ENCODE peak calls at places on chromosomes 13 and 19, in seven cellular contexts. H is GM23338, V is astrocyte, A is PC-3, S is H9, F is fibroblast of lung, X is OCI-LY7. Q is an unnamed sample. For H4K20me1, the result is how much of the 10 kb centered on the place peaks cover.

GRCh38 chr13:21825186-21825585 is 154.3 kb downstream of the FGF9 start:
- DNase-seq in H (no peak), V (no peak), A (no peak), S (no peak), F (peak), X (no peak), Q (no peak)

GRCh38 chr13:22082030-22082429 is 411.2 kb downstream of the FGF9 start:
- DNase-seq in H (no peak), V (no peak), A (no peak), S (no peak), F (no peak), X (no peak), Q (no peak)

GRCh38 chr13:73177017-73177416 is 118.2 kb downstream of the KLF5 start:
- DNase-seq in H (no peak), V (no peak), A (no peak), S (no peak), F (no peak), X (no peak), Q (no peak)

GRCh38 chr19:47663435-47663910 is 49.7 kb upstream of the EHD2 start:
- DNase-seq in H (no peak), V (peak), A (peak), S (no peak), F (peak), X (no peak), Q (peak)

GRCh38 chr13:22517544-22517943 is 663.2 kb upstream of the SGCG start:
- DNase-seq in H (peak), V (no peak), A (no peak), S (no peak), F (peak), X (no peak), Q (no peak)

GRCh38 chr13:88979465-88980180 is 1308.5 kb downstream of the SLITRK5 start:
- DNase-seq in H (peak), V (peak), A (peak), S (no peak), F (peak), X (no peak), Q (no peak)

GRCh38 chr13:101434486-101434885 is 18.0 kb upstream of the ITGBL1 start:
- DNase-seq in H (no peak), V (peak), A (no peak), S (no peak), F (no peak), X (no peak), Q (no peak)

GRCh38 chr19:4566402-4567051 is 7.0 kb upstream of the SEMA6B start:
- DNase-seq in H (no peak), V (no peak), A (no peak), S (no peak), F (no peak), X (no peak), Q (no peak)

GRCh38 chr19:56333506-56333905 is 18.9 kb upstream of the ZSCAN5A start:
- DNase-seq in H (peak), V (peak), A (peak), S (no peak), F (peak), X (peak), Q (peak)

GRCh38 chr13:50810468-50810867 is 33.0 kb downstream of the DLEU7 start:
- DNase-seq in H (no peak), V (no peak), A (no peak), S (no peak), F (no peak), X (no peak), Q (no peak)

GRCh38 chr13:80463673-80464352 is 122.9 kb upstream of the SPRY2 start:
- DNase-seq in H (no peak), V (no peak), A (peak), S (no peak), F (peak), X (no peak), Q (peak)

GRCh38 chr19:40718774-40719391 is 2.0 kb downstream of the ITPKC start:
- DNase-seq in H (peak), V (peak), A (peak), S (peak), F (peak), X (peak), Q (peak)

GRCh38 chr13:61988810-61989209 is 573.2 kb upstream of the PCDH20 start:
- DNase-seq in H (no peak), V (no peak), A (no peak), S (no peak), F (no peak), X (no peak), Q (no peak)

GRCh38 chr13:38636756-38637155 is 50.1 kb upstream of the FREM2 start:
- DNase-seq in H (peak), V (no peak), A (no peak), S (no peak), F (no peak), X (no peak), Q (peak)

GRCh38 chr13:48531416-48532145 is 1.3 kb downstream of the RCBTB2 start:
- DNase-seq in H (no peak), V (peak), A (no peak), S (no peak), F (no peak), X (peak), Q (no peak)

GRCh38 chr19:35081201-35081600 is 34.4 kb upstream of the FXYD3 start:
- DNase-seq in H (no peak), V (no peak), A (no peak), S (no peak), F (no peak), X (no peak), Q (no peak)

GRCh38 chr13:30312859-30313258 is 5.5 kb upstream of the KATNAL1 start:
- DNase-seq in H (no peak), V (peak), A (no peak), S (no peak), F (peak), X (no peak), Q (no peak)

GRCh38 chr13:77528834-77529500 is 6.5 kb upstream of the SCEL start:
- DNase-seq in H (no peak), V (no peak), A (no peak), S (no peak), F (no peak), X (no peak), Q (no peak)

GRCh38 chr13:18212873-18213272 is 968.8 kb downstream of the TUBA3C start:
- DNase-seq in H (peak), V (no peak), A (no peak), S (no peak), F (peak), X (no peak), Q (no peak)

GRCh38 chr19:34484328-34484727 is 2.8 kb downstream of the WTIP start:
- DNase-seq in H (peak), V (no peak), A (no peak), S (no peak), F (no peak), X (no peak), Q (no peak)

GRCh38 chr13:81540777-81541176 is 1199.9 kb upstream of the SPRY2 start:
- DNase-seq in H (peak), V (no peak), A (peak), S (no peak), F (peak), X (no peak), Q (no peak)

GRCh38 chr13:86051134-86052103 is 252.2 kb upstream of the SLITRK6 start:
- DNase-seq in H (peak), V (no peak), A (peak), S (no peak), F (no peak), X (no peak), Q (peak)

GRCh38 chr13:99214232-99214631 is 13.6 kb downstream of the UBAC2 start:
- DNase-seq in H (peak), V (no peak), A (no peak), S (no peak), F (no peak), X (no peak), Q (peak)

GRCh38 chr13:98279473-98280175 is 102.6 kb upstream of the RNF113B start:
- DNase-seq in H (no peak), V (no peak), A (no peak), S (peak), F (no peak), X (peak), Q (peak)

GRCh38 chr13:73417012-73417615 is 358.3 kb downstream of the KLF5 start:
- DNase-seq in H (peak), V (no peak), A (peak), S (no peak), F (no peak), X (peak), Q (no peak)

GRCh38 chr13:50378513-50378970 is 363.3 kb downstream of the KCNRG start:
- DNase-seq in H (no peak), V (no peak), A (no peak), S (no peak), F (no peak), X (peak), Q (no peak)

GRCh38 chr19:16371540-16371986 is 46.9 kb downstream of the KLF2 start:
- DNase-seq in H (no peak), V (no peak), A (no peak), S (no peak), F (no peak), X (peak), Q (no peak)

GRCh38 chr19:48271531-48272151 is 1.8 kb downstream of the ZNF114 start:
- DNase-seq in H (peak), V (peak), A (peak), S (peak), F (peak), X (peak), Q (peak)

GRCh38 chr19:44796701-44797115 is 12.2 kb upstream of the BCAM start:
- DNase-seq in H (peak), V (peak), A (peak), S (peak), F (no peak), X (peak), Q (no peak)

GRCh38 chr19:21482863-21483276 is 22.5 kb upstream of the ZNF429 start:
- DNase-seq in H (peak), V (peak), A (peak), S (peak), F (peak), X (peak), Q (peak)

GRCh38 chr19:29505034-29505824 is 20.6 kb upstream of the VSTM2B start:
- DNase-seq in H (no peak), V (no peak), A (no peak), S (no peak), F (no peak), X (no peak), Q (no peak)

GRCh38 chr13:49641810-49642291 is 13.5 kb downstream of the ARL11 start:
- DNase-seq in H (no peak), V (peak), A (peak), S (no peak), F (peak), X (no peak), Q (peak)

GRCh38 chr19:24003537-24003936 is 83.5 kb upstream of the ZNF254 start:
- DNase-seq in H (no peak), V (no peak), A (no peak), S (no peak), F (no peak), X (no peak), Q (no peak)

GRCh38 chr19:35501684-35502083 is 11.4 kb upstream of the KRTDAP start:
- DNase-seq in H (no peak), V (no peak), A (no peak), S (no peak), F (peak), X (no peak), Q (no peak)

GRCh38 chr19:28472111-28472510 is 740.8 kb downstream of the UQCRFS1 start:
- DNase-seq in H (no peak), V (peak), A (no peak), S (no peak), F (no peak), X (no peak), Q (no peak)

GRCh38 chr19:28469544-28469943 is 743.4 kb downstream of the UQCRFS1 start:
- DNase-seq in H (no peak), V (no peak), A (no peak), S (no peak), F (no peak), X (no peak), Q (no peak)

GRCh38 chr19:28468701-28469459 is 744.1 kb downstream of the UQCRFS1 start:
- DNase-seq in H (peak), V (peak), A (peak), S (peak), F (no peak), X (peak), Q (no peak)

GRCh38 chr19:28475525-28475924 is 737.4 kb downstream of the UQCRFS1 start:
- DNase-seq in H (no peak), V (peak), A (no peak), S (no peak), F (no peak), X (no peak), Q (no peak)

GRCh38 chr19:28472843-28473242 is 740.1 kb downstream of the UQCRFS1 start:
- DNase-seq in H (no peak), V (no peak), A (no peak), S (no peak), F (no peak), X (no peak), Q (no peak)
- H3K4me2 ChIP-seq in H (no peak), V (no peak), A (no peak), S (no peak), F (no peak), X (no peak), Q (no peak)

GRCh38 chr19:6480843-6481415 is 658 bp downstream of the DENND1C start:
- DNase-seq in H (no peak), V (no peak), A (no peak), S (no peak), F (no peak), X (peak), Q (no peak)
- H2AFZ ChIP-seq in H (peak), V (no peak), A (no peak), S (no peak), F (no peak), X (peak), Q (no peak)

GRCh38 chr13:23608704-23609413 is 38.6 kb downstream of the TNFRSF19 start:
- DNase-seq in H (no peak), V (no peak), A (no peak), S (no peak), F (peak), X (no peak), Q (no peak)
- H4K20me1 ChIP-seq in H (under half), V (under half), A (under half), S (under half), F (under half), X (under half), Q (under half)

GRCh38 chr19:18206018-18206417 is 2.2 kb upstream of the RAB3A start:
- DNase-seq in H (peak), V (no peak), A (no peak), S (no peak), F (no peak), X (no peak), Q (no peak)

GRCh38 chr19:18205180-18205915 is 1.5 kb upstream of the RAB3A start:
- DNase-seq in H (peak), V (peak), A (peak), S (peak), F (peak), X (peak), Q (peak)

GRCh38 chr19:18211683-18212082 is 7.8 kb upstream of the RAB3A start:
- DNase-seq in H (no peak), V (no peak), A (no peak), S (no peak), F (no peak), X (no peak), Q (no peak)

GRCh38 chr19:18204394-18205179 is 745 bp upstream of the RAB3A start:
- DNase-seq in H (peak), V (no peak), A (no peak), S (no peak), F (no peak), X (no peak), Q (peak)

GRCh38 chr19:18208098-18208951 is 4.5 kb upstream of the RAB3A start:
- DNase-seq in H (peak), V (peak), A (peak), S (peak), F (peak), X (peak), Q (no peak)
- H3K4me2 ChIP-seq in H (peak), V (peak), A (peak), S (no peak), F (peak), X (no peak), Q (no peak)

GRCh38 chr13:42474954-42475353 is 99.0 kb upstream of the TNFSF11 start:
- DNase-seq in H (no peak), V (peak), A (no peak), S (no peak), F (peak), X (no peak), Q (no peak)

GRCh38 chr13:42484396-42484795 is 89.6 kb upstream of the TNFSF11 start:
- DNase-seq in H (no peak), V (peak), A (peak), S (no peak), F (peak), X (no peak), Q (no peak)

GRCh38 chr13:42477588-42478190 is 96.3 kb upstream of the TNFSF11 start:
- DNase-seq in H (no peak), V (no peak), A (no peak), S (no peak), F (peak), X (no peak), Q (no peak)

GRCh38 chr13:42478531-42479156 is 95.3 kb upstream of the TNFSF11 start:
- DNase-seq in H (peak), V (no peak), A (peak), S (no peak), F (peak), X (peak), Q (no peak)
- H2AFZ ChIP-seq in H (peak), V (no peak), A (no peak), S (no peak), F (no peak), X (no peak), Q (no peak)

DNA sequence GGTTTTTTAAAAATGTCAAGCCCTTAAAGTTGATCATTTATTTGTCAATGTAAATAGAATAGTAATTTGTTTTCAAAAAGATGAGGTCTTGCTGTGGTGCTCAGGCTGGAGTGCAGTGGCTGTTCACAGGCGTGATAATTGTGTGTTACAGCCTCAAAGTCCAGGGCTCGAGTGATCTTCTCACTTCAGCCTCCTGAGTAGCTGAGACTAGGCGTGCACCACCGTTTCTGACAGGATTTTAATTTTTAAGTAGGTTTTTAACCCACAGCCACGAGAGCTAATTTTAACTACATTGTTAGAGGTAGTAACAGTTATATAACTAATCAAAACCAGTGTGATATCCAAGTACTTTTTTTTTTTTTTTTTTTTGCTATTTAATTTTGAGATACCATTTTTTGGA is 43.1 kb downstream of the CNMD start:
- DNase-seq in H (no peak), V (no peak), A (no peak), S (no peak), F (no peak), X (no peak), Q (no peak)
- H4K20me1 ChIP-seq in H (under half), V (under half), A (under half), S (under half), F (under half), X (under half), Q (under half)

DNA sequence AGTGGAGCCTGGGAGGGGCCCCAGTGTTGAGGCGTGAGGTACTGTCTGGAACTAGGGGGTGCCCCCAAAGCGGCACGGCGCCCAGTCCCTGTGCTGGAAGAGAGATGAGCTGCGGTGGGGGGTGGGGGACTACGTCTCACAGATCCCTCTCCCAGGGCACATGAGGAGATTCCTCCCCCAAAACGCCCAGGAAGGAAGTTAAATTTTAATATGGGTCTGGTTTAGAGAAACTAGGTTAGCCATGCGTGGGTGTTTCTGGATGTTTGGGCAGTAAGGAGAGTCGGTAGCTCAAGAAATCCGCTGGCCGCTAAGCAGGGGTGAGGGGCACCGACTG is 20.5 kb downstream of the CSNK1G2 start:
- DNase-seq in H (no peak), V (no peak), A (no peak), S (no peak), F (no peak), X (no peak), Q (no peak)
- H3K4me2 ChIP-seq in H (no peak), V (no peak), A (no peak), S (no peak), F (no peak), X (no peak), Q (no peak)

DNA sequence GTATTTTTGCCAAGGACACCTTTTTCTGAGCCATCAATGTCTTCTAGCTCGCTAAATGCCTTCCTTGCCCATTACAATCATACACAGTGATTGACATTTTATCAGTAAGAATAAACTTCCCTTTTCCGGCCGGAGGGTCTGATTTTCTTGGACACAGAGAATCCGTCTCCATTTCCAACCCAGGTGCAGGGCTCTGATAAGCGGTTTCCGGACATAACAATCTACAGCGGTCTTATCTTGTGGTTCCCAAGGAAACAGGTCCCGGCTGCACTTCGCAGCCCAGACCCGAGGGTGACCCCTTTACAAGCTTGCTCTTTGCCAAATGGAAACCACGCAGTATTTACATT is 5.1 kb upstream of the ZNF77 start:
- DNase-seq in H (peak), V (peak), A (peak), S (no peak), F (no peak), X (peak), Q (no peak)
- H2AFZ ChIP-seq in H (peak), V (peak), A (peak), S (no peak), F (peak), X (peak), Q (peak)

Q was measured in PC-9.